ENCODE peak calls at places on chromosome 7, in four cellular contexts. One of them, this sample, is unnamed.

GRCh38 chr7:63027075-63027474 is 971.6 kb upstream of the ZNF722 start:
- DNase-seq in activated T-helper 1 cell treated with anti-CD3 and anti-CD28 coated beads, Interleukin-12 subunit alpha, Interleukin-12 subunit beta, Interleukin-2, Interleukin-4 antibody, amounts not matched to agents 30 ng/mL and 10 ng/mL and 1 ng/mL, durations not matched to agents 14 hours and 24 hours and 36 hours: no peak
- DNase-seq in chondrocyte: no peak
- DNase-seq in A549: no peak
- DNase-seq in this sample: no peak

GRCh38 chr7:52944916-52945315 is 90.5 kb upstream of the POM121L12 start:
- DNase-seq in activated T-helper 1 cell treated with anti-CD3 and anti-CD28 coated beads, Interleukin-12 subunit alpha, Interleukin-12 subunit beta, Interleukin-2, Interleukin-4 antibody, amounts not matched to agents 30 ng/mL and 10 ng/mL and 1 ng/mL, durations not matched to agents 14 hours and 24 hours and 36 hours: no peak
- DNase-seq in A549: no peak
- DNase-seq in chondrocyte: no peak
- DNase-seq in this sample: no peak

GRCh38 chr7:155816996-155817395 is 4.7 kb upstream of the SHH start:
- DNase-seq in activated T-helper 1 cell treated with anti-CD3 and anti-CD28 coated beads, Interleukin-12 subunit alpha, Interleukin-12 subunit beta, Interleukin-2, Interleukin-4 antibody, amounts not matched to agents 30 ng/mL and 10 ng/mL and 1 ng/mL, durations not matched to agents 14 hours and 24 hours and 36 hours: no peak
- DNase-seq in A549: no peak
- DNase-seq in chondrocyte: no peak
- DNase-seq in this sample: no peak

GRCh38 chr7:76125560-76125959 is 76.1 kb upstream of the SRRM3 start:
- DNase-seq in A549: no peak
- DNase-seq in chondrocyte: no peak
- DNase-seq in activated T-helper 1 cell treated with anti-CD3 and anti-CD28 coated beads, Interleukin-12 subunit alpha, Interleukin-12 subunit beta, Interleukin-2, Interleukin-4 antibody, amounts not matched to agents 30 ng/mL and 10 ng/mL and 1 ng/mL, durations not matched to agents 14 hours and 24 hours and 36 hours: no peak
- DNase-seq in this sample: no peak

GRCh38 chr7:50446542-50446960 is 3.6 kb downstream of the FIGNL1 start:
- DNase-seq in activated T-helper 1 cell treated with anti-CD3 and anti-CD28 coated beads, Interleukin-12 subunit alpha, Interleukin-12 subunit beta, Interleukin-2, Interleukin-4 antibody, amounts not matched to agents 30 ng/mL and 10 ng/mL and 1 ng/mL, durations not matched to agents 14 hours and 24 hours and 36 hours: no peak
- DNase-seq in A549: no peak
- DNase-seq in chondrocyte: no peak
- DNase-seq in this sample: no peak

GRCh38 chr7:105940111-105940510 is 23.0 kb upstream of the CDHR3 start:
- DNase-seq in A549: no peak
- DNase-seq in activated T-helper 1 cell treated with anti-CD3 and anti-CD28 coated beads, Interleukin-12 subunit alpha, Interleukin-12 subunit beta, Interleukin-2, Interleukin-4 antibody, amounts not matched to agents 30 ng/mL and 10 ng/mL and 1 ng/mL, durations not matched to agents 14 hours and 24 hours and 36 hours: no peak
- DNase-seq in chondrocyte: no peak
- DNase-seq in this sample: no peak

GRCh38 chr7:41006591-41006990 is 696.3 kb downstream of the INHBA start:
- DNase-seq in activated T-helper 1 cell treated with anti-CD3 and anti-CD28 coated beads, Interleukin-12 subunit alpha, Interleukin-12 subunit beta, Interleukin-2, Interleukin-4 antibody, amounts not matched to agents 30 ng/mL and 10 ng/mL and 1 ng/mL, durations not matched to agents 14 hours and 24 hours and 36 hours: no peak
- DNase-seq in A549: no peak
- DNase-seq in chondrocyte: no peak
- DNase-seq in this sample: no peak

GRCh38 chr7:149171894-149172533 is 23.3 kb upstream of the ZNF282 start:
- DNase-seq in activated T-helper 1 cell treated with anti-CD3 and anti-CD28 coated beads, Interleukin-12 subunit alpha, Interleukin-12 subunit beta, Interleukin-2, Interleukin-4 antibody, amounts not matched to agents 30 ng/mL and 10 ng/mL and 1 ng/mL, durations not matched to agents 14 hours and 24 hours and 36 hours: no peak
- DNase-seq in chondrocyte: no peak
- DNase-seq in A549: peak; percentile 33
- DNase-seq in this sample: no peak

GRCh38 chr7:105693576-105693975 is 112.3 kb upstream of the EFCAB10 start:
- DNase-seq in activated T-helper 1 cell treated with anti-CD3 and anti-CD28 coated beads, Interleukin-12 subunit alpha, Interleukin-12 subunit beta, Interleukin-2, Interleukin-4 antibody, amounts not matched to agents 30 ng/mL and 10 ng/mL and 1 ng/mL, durations not matched to agents 14 hours and 24 hours and 36 hours: no peak
- DNase-seq in A549: no peak
- DNase-seq in chondrocyte: no peak
- DNase-seq in this sample: no peak

This sample was measured in OCI-LY7.